ENCODE peak calls at places on chromosomes 12 and 14, in nine cellular contexts. Z is WTC11; L is stimulated activated effector memory CD8-positive, alpha-beta T cell treated with anti-CD3 and anti-CD28 coated beads, Interleukin-12 subunit alpha, Interleukin-12 subunit beta, amount 100 ng/mL, for 72 hours; F is CD8-positive, alpha-beta T cell; W is LoVo; X is NCI-H226; M is stimulated activated CD8-positive, alpha-beta memory T cell treated with anti-CD3 and anti-CD28 coated beads, Interleukin-15, amount 100 ng/mL, for 1 hour; H is memory B cell; E is activated T-cell treated with anti-CD3 and anti-CD28 coated beads for 24 hours. D is an unnamed sample.

GRCh38 chr12:76232013-76232412 is 116.2 kb downstream of the BBS10 start:
- DNase-seq in F (no peak), H (no peak), L (no peak), W (no peak), M (no peak), Z (no peak), E (no peak), X (no peak), D (no peak)

GRCh38 chr14:36105401-36105800 is 71.1 kb downstream of the PTCSC3 start:
- DNase-seq in Z (peak), E (no peak), H (no peak), W (peak), F (no peak), M (no peak), X (no peak), L (no peak), D (peak)

GRCh38 chr12:49868449-49868848 is 25.5 kb upstream of the BCDIN3D start:
- DNase-seq in H (no peak), X (no peak), L (no peak), F (no peak), W (no peak), Z (no peak), E (no peak), M (no peak), D (no peak)

GRCh38 chr14:42869681-42870080 is 1263.0 kb downstream of the LRFN5 start:
- DNase-seq in X (peak), M (no peak), W (no peak), E (no peak), H (no peak), F (no peak), L (no peak), Z (no peak), D (no peak)

GRCh38 chr12:16407332-16407731 is 59.9 kb downstream of the MGST1 start:
- DNase-seq in F (no peak), W (no peak), H (no peak), X (no peak), Z (no peak), L (no peak), E (no peak), M (no peak), D (no peak)

GRCh38 chr12:14841761-14842160 is 1.6 kb downstream of the ART4 start:
- DNase-seq in E (no peak), L (no peak), F (no peak), W (peak), X (no peak), Z (no peak), M (no peak), H (no peak), D (peak)

GRCh38 chr12:97939141-97939540 is 476.5 kb downstream of the RMST start:
- DNase-seq in W (no peak), F (no peak), H (no peak), Z (no peak), E (no peak), M (no peak), X (no peak), L (no peak), D (no peak)

GRCh38 chr14:65258391-65258790 is 154.1 kb upstream of the FUT8 start:
- DNase-seq in M (no peak), H (no peak), F (no peak), Z (no peak), X (peak), E (no peak), W (no peak), L (no peak), D (peak)

GRCh38 chr14:87896393-87897380 is 96.3 kb downstream of the GALC start:
- DNase-seq in L (no peak), M (no peak), F (no peak), W (peak), Z (no peak), H (peak), E (no peak), X (peak), D (peak)

GRCh38 chr12:120225200-120225558 is 24.3 kb upstream of the RPLP0 start:
- DNase-seq in Z (no peak), L (no peak), M (no peak), F (no peak), E (no peak), H (no peak), X (no peak), W (no peak), D (no peak)

GRCh38 chr12:1595026-1595561 is 713 bp upstream of the FBXL14 start:
- DNase-seq in X (no peak), W (no peak), E (no peak), L (no peak), H (no peak), F (no peak), M (no peak), Z (no peak), D (no peak)

GRCh38 chr14:93171366-93171765 is 13.3 kb downstream of the MOAP1 start:
- DNase-seq in X (no peak), H (no peak), Z (no peak), L (no peak), F (no peak), E (no peak), W (no peak), M (no peak), D (no peak)

GRCh38 chr12:54217774-54218221 is 29.0 kb upstream of the SMUG1 start:
- DNase-seq in H (peak), L (no peak), F (no peak), M (no peak), W (no peak), E (no peak), X (no peak), Z (peak), D (no peak)

GRCh38 chr14:103284574-103285467 is 49.2 kb upstream of the EIF5 start:
- DNase-seq in L (no peak), Z (no peak), M (no peak), W (peak), E (no peak), F (no peak), H (no peak), X (peak), D (peak)

D was measured in HepG2.